ENCODE peak calls at places on chromosome 7, in four cellular contexts. One of them, this sample, is unnamed.

GRCh38 chr7:92715963-92716362 is 120.4 kb downstream of the CDK6 start:
- DNase-seq in lung: no peak
- DNase-seq in small intestine: no peak
- DNase-seq in uterus: no peak
- DNase-seq in this sample: no peak

GRCh38 chr7:6536899-6537298 is 14.4 kb downstream of the GRID2IP start:
- DNase-seq in small intestine: no peak
- DNase-seq in lung: no peak
- DNase-seq in uterus: no peak
- DNase-seq in this sample: no peak

GRCh38 chr7:54546081-54546985 is 4.2 kb downstream of the VSTM2A start:
- DNase-seq in lung: no peak
- DNase-seq in uterus: no peak
- DNase-seq in small intestine: no peak
- DNase-seq in this sample: no peak

GRCh38 chr7:157140118-157140905 is 1.6 kb downstream of the UBE3C start:
- DNase-seq in small intestine: no peak
- DNase-seq in lung: peak; percentile 23
- DNase-seq in uterus: no peak
- DNase-seq in this sample: no peak

GRCh38 chr7:128859232-128860157 is 3.2 kb upstream of the ATP6V1F start:
- DNase-seq in small intestine: no peak
- DNase-seq in uterus: no peak
- DNase-seq in lung: no peak
- DNase-seq in this sample: peak; percentile 16

GRCh38 chr7:148652773-148653172 is 45.9 kb upstream of the CUL1 start:
- DNase-seq in small intestine: no peak
- DNase-seq in uterus: no peak
- DNase-seq in lung: no peak
- DNase-seq in this sample: no peak

GRCh38 chr7:64877714-64878610 is 25.1 kb upstream of the ZNF273 start:
- DNase-seq in small intestine: no peak
- DNase-seq in lung: peak; percentile 25
- DNase-seq in uterus: no peak
- DNase-seq in this sample: peak; percentile 27

GRCh38 chr7:55485501-55486171 is 86.7 kb downstream of the VOPP1 start:
- DNase-seq in uterus: no peak
- DNase-seq in small intestine: no peak
- DNase-seq in lung: no peak
- DNase-seq in this sample: no peak

GRCh38 chr7:116691664-116692063 is 19.7 kb downstream of the MET start:
- DNase-seq in lung: no peak
- DNase-seq in uterus: no peak
- DNase-seq in small intestine: no peak
- DNase-seq in this sample: no peak

GRCh38 chr7:155739538-155740140 is 72.6 kb downstream of the SHH start:
- DNase-seq in uterus: no peak
- DNase-seq in lung: no peak
- DNase-seq in small intestine: no peak
- DNase-seq in this sample: no peak

GRCh38 chr7:157272351-157273207 is 64.2 kb upstream of the DNAJB6 start:
- DNase-seq in small intestine: no peak
- DNase-seq in lung: no peak
- DNase-seq in uterus: no peak
- DNase-seq in this sample: no peak

This sample was measured in thyroid gland.